ENCODE peak calls at places on chromosomes 4 and X, in eight cellular contexts. One of them, this sample, is unnamed.
A peak's percentile ranks its signal among the peaks of the same experiment; 100 is the strongest.

GRCh38 chrX:115901241-115901640 is 269.3 kb upstream of the AGTR2 start:
- DNase-seq in left lung: no peak
- DNase-seq in upper lobe of left lung: no peak
- DNase-seq in astrocyte: no peak
- DNase-seq in hepatocyte: no peak
- DNase-seq in NB4: no peak
- DNase-seq in endothelial cell of umbilical vein: no peak
- DNase-seq in endodermal cell: no peak
- DNase-seq in this sample: no peak

GRCh38 chr4:25107827-25108516 is 52.3 kb downstream of the SEPSECS start:
- DNase-seq in left lung: no peak
- DNase-seq in upper lobe of left lung: peak; percentile 28
- DNase-seq in astrocyte: no peak
- DNase-seq in hepatocyte: no peak
- DNase-seq in NB4: no peak
- DNase-seq in endothelial cell of umbilical vein: no peak
- DNase-seq in endodermal cell: no peak
- DNase-seq in this sample: no peak

GRCh38 chrX:109614951-109615350 is 10.0 kb downstream of the KCNE5 start:
- DNase-seq in left lung: no peak
- DNase-seq in upper lobe of left lung: no peak
- DNase-seq in astrocyte: no peak
- DNase-seq in hepatocyte: no peak
- DNase-seq in NB4: no peak
- DNase-seq in endothelial cell of umbilical vein: no peak
- DNase-seq in endodermal cell: no peak
- DNase-seq in this sample: no peak

GRCh38 chr4:141081921-141082381 is 51.3 kb downstream of the RNF150 start:
- DNase-seq in left lung: no peak
- DNase-seq in upper lobe of left lung: no peak
- DNase-seq in astrocyte: no peak
- DNase-seq in hepatocyte: no peak
- DNase-seq in NB4: no peak
- DNase-seq in endothelial cell of umbilical vein: no peak
- DNase-seq in endodermal cell: no peak
- DNase-seq in this sample: no peak

GRCh38 chr4:1658581-1658980 is 25.5 kb downstream of the FAM53A start:
- DNase-seq in left lung: no peak
- DNase-seq in upper lobe of left lung: peak; percentile 73
- DNase-seq in astrocyte: no peak
- DNase-seq in hepatocyte: no peak
- DNase-seq in NB4: no peak
- DNase-seq in endothelial cell of umbilical vein: no peak
- DNase-seq in endodermal cell: no peak
- DNase-seq in this sample: no peak

GRCh38 chr4:114257516-114257915 is 278.1 kb upstream of the ARSJ start:
- DNase-seq in left lung: no peak
- DNase-seq in upper lobe of left lung: no peak
- DNase-seq in astrocyte: peak; percentile 66
- DNase-seq in hepatocyte: no peak
- DNase-seq in NB4: no peak
- DNase-seq in endothelial cell of umbilical vein: no peak
- DNase-seq in endodermal cell: no peak
- DNase-seq in this sample: no peak

GRCh38 chr4:128571747-128572146 is 237.8 kb upstream of the JADE1 start:
- DNase-seq in left lung: no peak
- DNase-seq in upper lobe of left lung: no peak
- DNase-seq in astrocyte: peak; percentile 97
- DNase-seq in hepatocyte: peak; percentile 56
- DNase-seq in NB4: no peak
- DNase-seq in endothelial cell of umbilical vein: peak; percentile 95
- DNase-seq in endodermal cell: no peak
- DNase-seq in this sample: peak; percentile 90

GRCh38 chrX:83501540-83501939 is 6.5 kb upstream of the POU3F4 start:
- DNase-seq in left lung: no peak
- DNase-seq in upper lobe of left lung: no peak
- DNase-seq in astrocyte: no peak
- DNase-seq in hepatocyte: no peak
- DNase-seq in NB4: no peak
- DNase-seq in endothelial cell of umbilical vein: no peak
- DNase-seq in endodermal cell: peak; percentile 74
- DNase-seq in this sample: no peak

GRCh38 chr4:93825551-93826216 is 2.9 kb upstream of the ATOH1 start:
- DNase-seq in left lung: no peak
- DNase-seq in upper lobe of left lung: no peak
- DNase-seq in astrocyte: no peak
- DNase-seq in hepatocyte: no peak
- DNase-seq in NB4: no peak
- DNase-seq in endothelial cell of umbilical vein: no peak
- DNase-seq in endodermal cell: peak; percentile 76
- DNase-seq in this sample: no peak

GRCh38 chr4:73922766-73923630 is 53.8 kb downstream of the CXCL1 start:
- DNase-seq in left lung: no peak
- DNase-seq in upper lobe of left lung: no peak
- DNase-seq in astrocyte: peak; percentile 16
- DNase-seq in hepatocyte: no peak
- DNase-seq in NB4: peak; percentile 56
- DNase-seq in endothelial cell of umbilical vein: peak; percentile 76
- DNase-seq in endodermal cell: no peak
- DNase-seq in this sample: peak; percentile 58

GRCh38 chr4:17811078-17811603 is 362 bp downstream of the NCAPG start:
- DNase-seq in left lung: no peak
- DNase-seq in upper lobe of left lung: peak; percentile 89
- DNase-seq in astrocyte: no peak
- DNase-seq in hepatocyte: no peak
- DNase-seq in NB4: no peak
- DNase-seq in endothelial cell of umbilical vein: no peak
- DNase-seq in endodermal cell: no peak
- DNase-seq in this sample: peak; percentile 13

GRCh38 chr4:146224331-146224966 is 10.1 kb downstream of the REELD1 start:
- DNase-seq in left lung: no peak
- DNase-seq in upper lobe of left lung: no peak
- DNase-seq in astrocyte: no peak
- DNase-seq in hepatocyte: peak; percentile 26
- DNase-seq in NB4: no peak
- DNase-seq in endothelial cell of umbilical vein: no peak
- DNase-seq in endodermal cell: no peak
- DNase-seq in this sample: no peak

GRCh38 chr4:158903079-158903456 is 134.2 kb downstream of the FNIP2 start:
- DNase-seq in left lung: no peak
- DNase-seq in upper lobe of left lung: no peak
- DNase-seq in astrocyte: no peak
- DNase-seq in hepatocyte: no peak
- DNase-seq in NB4: no peak
- DNase-seq in endothelial cell of umbilical vein: no peak
- DNase-seq in endodermal cell: no peak
- DNase-seq in this sample: no peak

GRCh38 chr4:185587444-185588161 is 52.3 kb upstream of the PDLIM3 start:
- DNase-seq in left lung: no peak
- DNase-seq in upper lobe of left lung: peak; percentile 68
- DNase-seq in astrocyte: no peak
- DNase-seq in hepatocyte: no peak
- DNase-seq in NB4: no peak
- DNase-seq in endothelial cell of umbilical vein: no peak
- DNase-seq in endodermal cell: peak; percentile 89
- DNase-seq in this sample: no peak

GRCh38 chr4:94889961-94890360 is 132.2 kb downstream of the BMPR1B start:
- DNase-seq in left lung: no peak
- DNase-seq in upper lobe of left lung: no peak
- DNase-seq in astrocyte: peak; percentile 96
- DNase-seq in hepatocyte: peak; percentile 6
- DNase-seq in NB4: no peak
- DNase-seq in endothelial cell of umbilical vein: no peak
- DNase-seq in endodermal cell: no peak
- DNase-seq in this sample: peak; percentile 90

GRCh38 chrX:68917799-68918198 is 89.0 kb downstream of the EFNB1 start:
- DNase-seq in left lung: no peak
- DNase-seq in upper lobe of left lung: no peak
- DNase-seq in astrocyte: no peak
- DNase-seq in hepatocyte: no peak
- DNase-seq in NB4: no peak
- DNase-seq in endothelial cell of umbilical vein: no peak
- DNase-seq in endodermal cell: peak; percentile 65
- DNase-seq in this sample: no peak

DNA sequence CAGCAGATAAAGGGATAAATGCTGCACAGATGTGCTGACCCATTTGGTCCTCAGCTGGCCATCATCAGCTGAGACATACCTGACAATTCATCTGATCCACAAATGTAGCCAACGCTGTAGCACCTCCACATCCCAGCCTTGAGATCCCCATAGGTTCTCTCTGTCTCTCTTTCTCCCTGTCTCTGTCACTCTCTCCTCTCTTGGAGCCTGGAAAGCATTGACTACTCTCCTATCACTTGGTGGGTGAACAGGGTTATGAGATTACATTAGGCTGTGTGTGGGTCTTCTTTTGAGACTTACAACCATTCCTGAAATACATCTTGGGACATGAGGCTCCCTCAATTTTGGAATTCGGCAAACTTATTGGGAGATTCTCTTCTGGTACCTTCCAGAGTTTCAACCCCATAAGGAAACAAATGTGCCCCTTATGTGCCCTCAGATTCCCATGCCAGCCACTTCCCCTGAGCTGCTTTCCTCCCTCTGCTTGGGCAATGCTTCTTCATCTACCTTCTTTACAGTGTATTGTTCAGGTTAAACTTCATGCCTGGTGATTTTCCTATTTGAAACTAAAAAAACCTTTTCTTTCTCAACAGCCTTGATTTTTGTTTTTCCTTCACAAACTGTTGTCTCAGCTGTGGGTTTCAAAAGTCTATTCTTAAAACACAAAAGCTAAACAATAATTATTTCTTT is 29.1 kb upstream of the FGF2 start:
- DNase-seq in left lung: no peak
- DNase-seq in upper lobe of left lung: no peak
- DNase-seq in astrocyte: no peak
- DNase-seq in hepatocyte: no peak
- DNase-seq in NB4: no peak
- DNase-seq in endothelial cell of umbilical vein: no peak
- DNase-seq in endodermal cell: no peak
- DNase-seq in this sample: no peak
- H3K4me3 ChIP-seq in left lung: no peak overlapping the region
- H3K4me3 ChIP-seq in upper lobe of left lung: no peak overlapping the region
- H3K4me3 ChIP-seq in astrocyte: no peak overlapping the region
- H3K4me3 ChIP-seq in hepatocyte: no peak overlapping the region
- H3K4me3 ChIP-seq in NB4: no peak overlapping the region
- H3K4me3 ChIP-seq in endothelial cell of umbilical vein: no peak overlapping the region
- H3K4me3 ChIP-seq in endodermal cell: no peak overlapping the region
- H3K4me3 ChIP-seq in this sample: peak overlapping the region; percentile 40

DNA sequence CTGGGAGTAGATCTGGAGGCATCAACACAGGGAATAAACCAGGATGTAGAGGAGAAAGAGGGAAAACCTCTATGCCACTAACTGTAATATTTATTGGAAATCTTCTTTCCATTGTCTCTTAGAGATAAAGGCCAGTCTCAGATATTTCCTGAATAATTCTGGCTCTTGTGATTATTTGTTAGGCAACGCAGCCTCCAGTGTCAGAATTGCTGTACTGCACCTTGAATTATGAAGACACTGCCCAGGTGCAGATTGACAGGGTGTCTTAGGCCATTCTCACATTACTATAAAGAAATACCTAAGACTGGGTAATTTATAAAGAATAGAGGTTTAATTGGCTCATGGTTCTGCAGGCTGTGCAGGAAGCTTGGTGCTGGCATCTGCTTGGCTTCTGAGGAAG is 100.7 kb upstream of the ZDHHC15 start:
- DNase-seq in left lung: no peak
- DNase-seq in upper lobe of left lung: no peak
- DNase-seq in astrocyte: no peak
- DNase-seq in hepatocyte: peak; percentile 8
- DNase-seq in NB4: peak; percentile 1
- DNase-seq in endothelial cell of umbilical vein: no peak
- DNase-seq in endodermal cell: peak; percentile 47
- DNase-seq in this sample: no peak
- TF ChIP-seq CTCF in left lung: no peak
- TF ChIP-seq CTCF in upper lobe of left lung: no peak
- TF ChIP-seq CTCF in astrocyte: peak; percentile 9
- TF ChIP-seq CTCF in hepatocyte: peak; percentile 19
- TF ChIP-seq CTCF in NB4: no peak
- TF ChIP-seq CTCF in endothelial cell of umbilical vein: no peak
- TF ChIP-seq CTCF in endodermal cell: peak; percentile 64
- TF ChIP-seq CTCF in this sample: no peak

GRCh38 chr4:41880022-41880837 is 55.0 kb upstream of the TMEM33 start:
- DNase-seq in left lung: peak; percentile 63
- DNase-seq in upper lobe of left lung: peak; percentile 52
- DNase-seq in astrocyte: no peak
- DNase-seq in hepatocyte: no peak
- DNase-seq in NB4: no peak
- DNase-seq in endothelial cell of umbilical vein: no peak
- DNase-seq in endodermal cell: peak; percentile 78
- DNase-seq in this sample: no peak

GRCh38 chr4:41882622-41883347 is 52.4 kb upstream of the TMEM33 start:
- DNase-seq in left lung: peak; percentile 92
- DNase-seq in upper lobe of left lung: peak; percentile 93
- DNase-seq in astrocyte: no peak
- DNase-seq in hepatocyte: peak; percentile 54
- DNase-seq in NB4: peak; percentile 61
- DNase-seq in endothelial cell of umbilical vein: peak; percentile 35
- DNase-seq in endodermal cell: peak; percentile 80
- DNase-seq in this sample: peak; percentile 22

GRCh38 chr4:41880840-41881831 is 54.1 kb upstream of the TMEM33 start:
- DNase-seq in left lung: peak; percentile 70
- DNase-seq in upper lobe of left lung: peak; percentile 81
- DNase-seq in astrocyte: no peak
- DNase-seq in hepatocyte: no peak
- DNase-seq in NB4: no peak
- DNase-seq in endothelial cell of umbilical vein: no peak
- DNase-seq in endodermal cell: peak; percentile 74
- DNase-seq in this sample: no peak

GRCh38 chr4:41883988-41884737 is 51.1 kb upstream of the TMEM33 start:
- DNase-seq in left lung: no peak
- DNase-seq in upper lobe of left lung: no peak
- DNase-seq in astrocyte: no peak
- DNase-seq in hepatocyte: no peak
- DNase-seq in NB4: no peak
- DNase-seq in endothelial cell of umbilical vein: no peak
- DNase-seq in endodermal cell: peak; percentile 44
- DNase-seq in this sample: no peak

GRCh38 chr4:41881931-41882621 is 53.2 kb upstream of the TMEM33 start:
- DNase-seq in left lung: peak; percentile 77
- DNase-seq in upper lobe of left lung: peak; percentile 81
- DNase-seq in astrocyte: no peak
- DNase-seq in hepatocyte: no peak
- DNase-seq in NB4: no peak
- DNase-seq in endothelial cell of umbilical vein: no peak
- DNase-seq in endodermal cell: peak; percentile 72
- DNase-seq in this sample: no peak
- H3K4me3 ChIP-seq in left lung: peak overlapping the region; percentile 9
- H3K4me3 ChIP-seq in upper lobe of left lung: peak overlapping the region; percentile 47
- H3K4me3 ChIP-seq in astrocyte: peak overlapping the region; percentile 23
- H3K4me3 ChIP-seq in hepatocyte: peak overlapping the region; percentile 7
- H3K4me3 ChIP-seq in NB4: no peak overlapping the region
- H3K4me3 ChIP-seq in endothelial cell of umbilical vein: no peak overlapping the region
- H3K4me3 ChIP-seq in endodermal cell: peak overlapping the region; percentile 67
- H3K4me3 ChIP-seq in this sample: no peak overlapping the region

DNA sequence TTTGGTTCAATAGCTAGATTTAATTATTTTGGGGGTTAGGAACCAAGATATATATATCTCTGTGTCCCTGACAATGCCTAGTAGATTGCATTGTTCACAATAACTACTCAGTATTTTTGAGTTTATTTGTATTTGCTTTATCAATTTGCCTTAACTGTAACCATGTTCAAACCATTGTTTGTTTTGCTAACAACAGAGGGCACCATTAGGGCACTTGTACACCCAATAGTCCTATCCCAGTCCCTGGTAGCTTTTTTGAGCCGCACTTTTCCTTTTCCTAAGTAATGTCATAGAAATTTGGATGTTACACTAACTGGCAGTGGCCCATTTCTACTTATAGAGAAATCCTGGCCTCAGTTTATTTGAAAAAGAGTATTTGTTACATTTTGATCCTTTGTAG is 582 bp upstream of the KLHL5 start:
- DNase-seq in left lung: no peak
- DNase-seq in upper lobe of left lung: no peak
- DNase-seq in astrocyte: no peak
- DNase-seq in hepatocyte: no peak
- DNase-seq in NB4: no peak
- DNase-seq in endothelial cell of umbilical vein: no peak
- DNase-seq in endodermal cell: no peak
- DNase-seq in this sample: no peak
- TF ChIP-seq CTCF in left lung: no peak
- TF ChIP-seq CTCF in upper lobe of left lung: no peak
- TF ChIP-seq CTCF in astrocyte: no peak
- TF ChIP-seq CTCF in hepatocyte: no peak
- TF ChIP-seq CTCF in NB4: no peak
- TF ChIP-seq CTCF in endothelial cell of umbilical vein: no peak
- TF ChIP-seq CTCF in endodermal cell: no peak
- TF ChIP-seq CTCF in this sample: no peak

This sample was measured in AG10803.